ENCODE peak calls at places on chromosome 2, in ten cellular contexts. X is IMR-90, D is heart right ventricle, V is colonic mucosa, J is cardiac muscle cell, H is spleen, Q is RWPE1, M is right atrium auricular region, A is left ventricle myocardium inferior, N is AG04450. R is an unnamed sample.

GRCh38 chr2:29196792-29197788 is 81.9 kb downstream of the CLIP4 start:
- DNase-seq in X (peak), D (peak), V (peak), J (peak), H (peak), Q (peak), M (no peak), A (peak), N (peak), R (no peak)

GRCh38 chr2:172704072-172704936 is 31.3 kb upstream of the RAPGEF4 start:
- DNase-seq in X (peak), D (no peak), V (no peak), J (peak), H (no peak), Q (peak), M (no peak), A (no peak), N (no peak), R (no peak)

GRCh38 chr2:1742680-1743395 is 1.5 kb downstream of the PXDN start:
- DNase-seq in X (peak), D (peak), V (peak), J (peak), H (peak), Q (peak), M (peak), A (peak), N (no peak), R (peak)

GRCh38 chr2:126891681-126892500 is 6.8 kb upstream of the TEX51 start:
- DNase-seq in X (no peak), D (no peak), V (no peak), J (no peak), H (peak), Q (no peak), M (no peak), A (no peak), N (no peak), R (no peak)

GRCh38 chr2:212548459-212548815 is 9.8 kb upstream of the ERBB4 start:
- DNase-seq in X (peak), D (no peak), V (no peak), J (peak), H (no peak), Q (no peak), M (no peak), A (no peak), N (no peak), R (no peak)

GRCh38 chr2:157761520-157761919 is 114.6 kb downstream of the ACVR1 start:
- DNase-seq in X (peak), D (no peak), V (no peak), J (peak), H (no peak), Q (no peak), M (no peak), A (no peak), N (no peak), R (no peak)

GRCh38 chr2:190477563-190478454 is 56.7 kb downstream of the NEMP2 start:
- DNase-seq in X (peak), D (no peak), V (no peak), J (peak), H (no peak), Q (no peak), M (no peak), A (no peak), N (no peak), R (no peak)

GRCh38 chr2:227423633-227424499 is 36.1 kb upstream of the SCYGR1 start:
- DNase-seq in X (no peak), D (no peak), V (no peak), J (no peak), H (no peak), Q (no peak), M (no peak), A (no peak), N (no peak), R (no peak)

DNA sequence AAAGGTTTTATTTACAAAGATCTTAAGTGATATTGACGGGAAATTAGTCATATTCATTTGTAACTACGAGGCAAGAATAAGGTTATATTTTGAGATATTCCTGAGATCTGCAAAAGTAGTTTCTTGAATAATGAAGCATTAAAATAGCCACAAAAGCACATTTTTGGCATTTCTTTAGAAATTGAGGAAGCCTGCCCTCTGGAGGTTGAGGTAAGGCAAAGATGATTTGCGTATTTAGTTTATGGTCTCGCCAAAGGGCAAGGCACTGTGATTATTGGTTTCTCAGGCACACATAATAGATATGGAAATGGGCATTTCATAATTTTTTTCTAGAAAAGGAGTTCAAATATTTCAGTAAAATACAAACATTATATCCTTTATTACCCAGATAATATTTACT is 143.7 kb upstream of the RPRM start:
- DNase-seq in X (no peak), D (no peak), V (no peak), J (no peak), H (no peak), Q (no peak), M (no peak), A (no peak), N (no peak), R (no peak)
- TF ChIP-seq CTCF in X (no peak), D (no peak), V (no peak), J (no peak), H (no peak), Q (no peak), M (no peak), A (no peak), N (no peak), R (no peak)

GRCh38 chr2:19675856-19676460 is 225.8 kb downstream of the TTC32 start:
- DNase-seq in X (peak), D (no peak), V (no peak), J (no peak), H (no peak), Q (peak), M (no peak), A (no peak), N (peak), R (peak)

GRCh38 chr2:19677825-19678518 is 223.8 kb downstream of the TTC32 start:
- DNase-seq in X (no peak), D (peak), V (no peak), J (no peak), H (no peak), Q (no peak), M (peak), A (peak), N (no peak), R (no peak)

GRCh38 chr2:19675003-19675629 is 226.7 kb downstream of the TTC32 start:
- DNase-seq in X (no peak), D (no peak), V (no peak), J (no peak), H (no peak), Q (no peak), M (no peak), A (no peak), N (no peak), R (no peak)

GRCh38 chr2:19676770-19677169 is 225.0 kb downstream of the TTC32 start:
- DNase-seq in X (no peak), D (no peak), V (no peak), J (no peak), H (no peak), Q (no peak), M (no peak), A (no peak), N (no peak), R (no peak)

GRCh38 chr2:19677215-19677777 is 224.5 kb downstream of the TTC32 start:
- DNase-seq in X (no peak), D (no peak), V (no peak), J (no peak), H (no peak), Q (no peak), M (no peak), A (no peak), N (no peak), R (no peak)
- H3K27ac ChIP-seq in X (no peak), D (no peak), V (no peak), J (no peak), H (no peak), Q (no peak), M (peak), A (no peak), N (no peak), R (no peak)

GRCh38 chr2:203596183-203596582 is 61.1 kb upstream of the RAPH1 start:
- DNase-seq in X (no peak), D (no peak), V (no peak), J (no peak), H (no peak), Q (no peak), M (no peak), A (no peak), N (no peak), R (no peak)
- TF ChIP-seq CTCF in X (no peak), D (no peak), V (no peak), J (no peak), H (no peak), Q (no peak), M (no peak), A (no peak), N (no peak), R (no peak)

DNA sequence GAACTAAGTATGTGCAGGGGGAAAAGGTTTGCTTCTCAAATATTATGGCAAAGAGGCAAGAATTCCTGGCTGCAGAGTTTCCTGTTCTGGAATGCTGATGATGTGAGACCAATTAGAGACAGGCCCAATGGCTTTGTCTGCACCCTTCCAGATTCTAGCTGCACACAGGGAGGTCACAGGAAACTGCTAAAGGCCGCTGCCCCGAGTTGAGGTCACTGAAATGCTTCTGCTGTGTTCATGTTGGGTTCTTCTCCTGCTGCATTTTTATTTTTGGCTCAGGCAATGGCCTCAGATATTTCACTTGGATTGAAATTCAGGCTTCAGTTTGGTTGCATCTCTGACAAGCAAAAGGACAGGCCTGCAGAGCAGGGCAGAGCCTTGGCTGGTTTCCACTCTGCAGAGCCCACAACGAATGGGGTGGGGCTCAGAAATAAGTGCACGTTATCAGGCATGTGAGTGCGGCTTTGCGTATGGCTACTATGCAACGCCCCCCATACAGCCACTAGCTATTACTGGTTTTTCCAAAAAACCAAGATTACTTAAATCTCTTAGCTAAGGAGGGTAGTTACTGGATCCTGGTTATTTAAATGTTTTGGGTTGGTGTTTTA is 66.9 kb upstream of the FZD5 start:
- DNase-seq in X (no peak), D (peak), V (peak), J (peak), H (no peak), Q (no peak), M (no peak), A (peak), N (no peak), R (no peak)
- H3K27ac ChIP-seq in X (no peak), D (peak), V (no peak), J (peak), H (peak), Q (no peak), M (peak), A (peak), N (no peak), R (no peak)

GRCh38 chr2:185955050-185955449 is 216.4 kb downstream of the FSIP2 start:
- DNase-seq in X (no peak), D (no peak), V (no peak), J (no peak), H (no peak), Q (no peak), M (no peak), A (no peak), N (no peak), R (no peak)
- TF ChIP-seq CTCF in X (no peak), D (no peak), V (no peak), J (no peak), H (no peak), Q (no peak), M (no peak), A (no peak), N (no peak), R (peak)

GRCh38 chr2:120436460-120436739 is 90.5 kb downstream of the INHBB start:
- DNase-seq in X (no peak), D (peak), V (peak), J (no peak), H (peak), Q (no peak), M (no peak), A (peak), N (no peak), R (no peak)
- H3K27ac ChIP-seq in X (no peak), D (no peak), V (no peak), J (no peak), H (no peak), Q (no peak), M (no peak), A (no peak), N (no peak), R (no peak)

GRCh38 chr2:207286106-207286505 is 120.4 kb upstream of the KLF7 start:
- DNase-seq in X (no peak), D (no peak), V (no peak), J (no peak), H (no peak), Q (no peak), M (no peak), A (no peak), N (no peak), R (no peak)

GRCh38 chr2:207290833-207291232 is 125.1 kb upstream of the KLF7 start:
- DNase-seq in X (no peak), D (no peak), V (no peak), J (no peak), H (no peak), Q (no peak), M (no peak), A (no peak), N (no peak), R (no peak)

GRCh38 chr2:207291287-207292249 is 125.8 kb upstream of the KLF7 start:
- DNase-seq in X (no peak), D (no peak), V (no peak), J (no peak), H (no peak), Q (no peak), M (no peak), A (no peak), N (no peak), R (no peak)

GRCh38 chr2:207289295-207290018 is 123.7 kb upstream of the KLF7 start:
- DNase-seq in X (no peak), D (no peak), V (no peak), J (peak), H (no peak), Q (peak), M (no peak), A (no peak), N (no peak), R (no peak)

DNA sequence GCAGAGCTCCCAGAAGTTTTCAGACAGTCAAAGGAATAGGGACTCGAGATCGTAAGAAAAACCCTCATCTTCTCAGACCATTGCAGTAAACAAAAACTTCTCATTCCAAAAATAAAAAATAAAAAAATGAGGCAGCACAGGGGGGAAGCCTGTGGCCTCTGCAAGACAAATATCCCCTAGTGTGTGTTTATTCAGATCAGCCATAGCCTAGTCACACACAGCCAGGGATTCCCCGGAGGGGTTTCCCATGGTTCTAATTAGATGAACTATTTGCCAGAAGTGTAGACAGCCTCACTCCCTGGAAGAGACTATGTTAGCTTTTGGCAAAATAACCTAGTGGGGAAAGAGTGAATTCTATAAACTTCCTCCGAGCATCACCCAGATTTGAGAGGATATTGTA is 122.9 kb upstream of the KLF7 start:
- DNase-seq in X (no peak), D (no peak), V (no peak), J (no peak), H (no peak), Q (no peak), M (no peak), A (no peak), N (no peak), R (no peak)
- TF ChIP-seq CTCF in X (no peak), D (no peak), V (no peak), J (no peak), H (no peak), Q (no peak), M (no peak), A (no peak), N (no peak), R (no peak)

DNA sequence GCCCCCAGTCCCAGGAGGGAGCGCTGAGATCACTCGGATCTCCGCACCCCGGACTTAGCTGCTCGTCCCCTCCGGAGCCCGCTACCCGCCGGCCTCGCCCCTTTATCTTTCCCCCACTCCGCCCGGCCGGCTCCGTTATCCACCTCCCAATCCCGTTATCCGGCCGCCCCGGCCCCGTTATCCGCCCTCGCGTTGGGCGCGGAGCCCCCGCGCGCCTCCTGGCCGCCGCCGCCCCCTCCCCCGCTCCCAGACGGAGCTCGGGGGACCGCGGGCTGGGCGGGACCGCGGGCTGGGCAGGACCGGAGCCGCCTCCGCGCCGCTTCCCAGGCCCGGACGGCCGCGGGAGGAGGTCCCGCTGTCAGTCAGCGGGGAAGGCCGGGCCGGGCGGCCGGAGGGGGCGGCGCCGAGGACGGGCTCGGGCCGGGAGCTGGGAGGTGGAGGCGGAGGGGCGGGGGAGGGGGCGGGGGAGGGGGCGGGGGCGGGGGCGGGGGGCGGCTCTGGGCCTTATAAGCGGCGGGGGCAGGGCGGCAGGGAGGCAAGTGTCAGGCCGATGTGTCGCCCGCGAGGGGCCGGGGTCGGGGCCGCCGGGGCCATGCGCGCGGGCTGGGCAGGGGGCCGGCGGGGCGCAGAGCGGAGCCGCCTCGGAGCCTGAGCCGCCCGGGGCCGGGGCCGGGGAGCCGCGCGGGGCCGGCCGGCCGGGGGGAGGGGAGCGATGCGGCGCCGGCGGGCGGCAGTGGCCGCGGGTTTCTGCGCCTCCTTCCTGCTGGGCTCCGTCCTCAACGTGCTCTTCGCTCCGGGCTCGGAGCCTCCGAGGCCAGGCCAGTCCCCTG is at the start of gene PKDCC:
- DNase-seq in X (peak), D (peak), V (peak), J (peak), H (peak), Q (peak), M (peak), A (peak), N (peak), R (no peak)
- H3K27ac ChIP-seq in X (peak), D (peak), V (peak), J (peak), H (peak), Q (no peak), M (peak), A (peak), N (peak), R (no peak)

GRCh38 chr2:2765176-2765800 is 434.2 kb upstream of the MYT1L start:
- DNase-seq in X (no peak), D (no peak), V (no peak), J (no peak), H (peak), Q (no peak), M (no peak), A (no peak), N (no peak), R (no peak)
- TF ChIP-seq CTCF in X (no peak), D (no peak), V (no peak), J (no peak), H (no peak), Q (no peak), M (no peak), A (no peak), N (no peak), R (no peak)

DNA sequence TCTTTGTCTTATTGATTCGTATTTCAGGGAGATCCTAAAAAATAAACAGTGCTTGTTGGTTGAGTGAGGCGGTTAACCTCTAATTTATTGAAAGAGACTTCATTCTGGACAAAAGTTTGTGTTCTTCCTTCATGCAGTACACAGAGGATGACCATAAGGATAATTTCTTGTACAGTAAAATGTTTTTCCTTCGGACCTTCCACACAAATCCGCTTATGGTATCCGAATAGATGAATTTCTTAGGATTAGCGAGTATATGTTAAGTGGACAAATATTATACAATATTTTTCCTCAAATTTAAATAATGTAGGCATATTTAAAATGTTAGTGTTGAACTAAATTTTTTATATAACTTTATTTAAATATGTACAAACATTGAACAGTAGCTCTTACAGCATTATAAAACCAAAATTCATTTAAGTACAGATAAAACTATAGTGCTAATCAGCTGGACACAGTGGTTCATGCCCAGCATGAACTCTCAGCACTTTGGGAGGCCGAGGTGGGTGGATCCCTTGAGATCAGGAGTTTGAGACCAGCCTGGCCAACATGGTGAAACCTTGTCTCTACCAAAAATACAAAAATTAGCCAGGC is 84.4 kb downstream of the LPIN1 start:
- DNase-seq in X (no peak), D (no peak), V (no peak), J (no peak), H (no peak), Q (no peak), M (no peak), A (no peak), N (no peak), R (no peak)
- H3K27ac ChIP-seq in X (peak), D (peak), V (peak), J (peak), H (peak), Q (peak), M (peak), A (peak), N (peak), R (no peak)

R was measured in foreskin keratinocyte.